ENCODE peak calls at places on chromosomes 4 and X, in five cellular contexts. P is NCI-H1417; T is central memory CD4-positive, alpha-beta T cell; B is stimulated activated effector memory CD8-positive, alpha-beta T cell treated with anti-CD3 and anti-CD28 coated beads, Interleukin-12 subunit alpha, Interleukin-12 subunit beta, amount 100 ng/mL, for 72 hours; O is erythroblast. M is an unnamed sample.

GRCh38 chr4:106301393-106302084 is 14.5 kb downstream of the TBCK start:
- DNase-seq in P (no peak), T (no peak), B (no peak), O (no peak), M (no peak)

GRCh38 chrX:69139516-69139915 is 25.7 kb downstream of the PJA1 start:
- DNase-seq in P (no peak), T (no peak), B (no peak), O (no peak), M (no peak)

GRCh38 chr4:3491681-3492405 is 28.7 kb downstream of the DOK7 start:
- DNase-seq in P (no peak), T (no peak), B (no peak), O (no peak), M (no peak)

GRCh38 chrX:110415440-110416167 is 57.0 kb downstream of the RTL9 start:
- DNase-seq in P (no peak), T (no peak), B (no peak), O (peak), M (no peak)

GRCh38 chr4:95415346-95415771 is 133.4 kb downstream of the UNC5C start:
- DNase-seq in P (no peak), T (no peak), B (no peak), O (no peak), M (no peak)

GRCh38 chr4:55107054-55107453 is 18.3 kb downstream of the KDR start:
- DNase-seq in P (no peak), T (no peak), B (no peak), O (no peak), M (no peak)

GRCh38 chr4:147492761-147493160 is 11.9 kb downstream of the EDNRA start:
- DNase-seq in P (no peak), T (no peak), B (no peak), O (no peak), M (no peak)

GRCh38 chrX:114134465-114134864 is 449.4 kb upstream of the HTR2C start:
- DNase-seq in P (no peak), T (no peak), B (no peak), O (no peak), M (no peak)

GRCh38 chrX:119885554-119886428 is 9.9 kb upstream of the AKAP14 start:
- DNase-seq in P (no peak), T (peak), B (no peak), O (peak), M (no peak)

GRCh38 chrX:14027511-14028019 is 2.1 kb downstream of the GEMIN8 start:
- DNase-seq in P (no peak), T (peak), B (no peak), O (peak), M (no peak)

GRCh38 chr4:6362896-6363295 is 93.2 kb downstream of the WFS1 start:
- DNase-seq in P (no peak), T (no peak), B (no peak), O (peak), M (no peak)

GRCh38 chr4:183192566-183192965 is 93.5 kb downstream of the WWC2 start:
- DNase-seq in P (no peak), T (no peak), B (no peak), O (no peak), M (no peak)

GRCh38 chr4:122663814-122664610 is 43.1 kb upstream of the IL21 start:
- DNase-seq in P (no peak), T (no peak), B (no peak), O (no peak), M (no peak)

GRCh38 chr4:170805352-170805751 is 715.6 kb upstream of the AADAT start:
- DNase-seq in P (no peak), T (no peak), B (no peak), O (no peak), M (no peak)

GRCh38 chr4:32161382-32161781 is 1441.2 kb downstream of the PCDH7 start:
- DNase-seq in P (no peak), T (no peak), B (no peak), O (no peak), M (no peak)

GRCh38 chrX:128846385-128846784 is 676.9 kb downstream of the SMARCA1 start:
- DNase-seq in P (no peak), T (no peak), B (no peak), O (no peak), M (no peak)

GRCh38 chr4:183905081-183905592 is at the start of gene STOX2:
- DNase-seq in P (peak), T (no peak), B (no peak), O (no peak), M (no peak)

GRCh38 chrX:22095306-22095705 is 63.2 kb downstream of the PHEX start:
- DNase-seq in P (no peak), T (no peak), B (no peak), O (no peak), M (no peak)

GRCh38 chrX:10620121-10620699 is at the start of gene MID1:
- DNase-seq in P (peak), T (no peak), B (no peak), O (no peak), M (no peak)

GRCh38 chr4:139295317-139296299 is 5.7 kb upstream of the NAA15 start:
- DNase-seq in P (peak), T (peak), B (peak), O (peak), M (peak)

GRCh38 chr4:3247399-3248177 is 1.4 kb upstream of the MSANTD1 start:
- DNase-seq in P (no peak), T (no peak), B (no peak), O (no peak), M (no peak)

GRCh38 chr4:152927737-152928136 is 8.4 kb upstream of the FHDC1 start:
- DNase-seq in P (peak), T (no peak), B (no peak), O (no peak), M (no peak)

GRCh38 chr4:6162885-6163284 is 37.5 kb downstream of the JAKMIP1 start:
- DNase-seq in P (no peak), T (no peak), B (no peak), O (no peak), M (no peak)

GRCh38 chr4:101944649-101945048 is 154.1 kb downstream of the BANK1 start:
- DNase-seq in P (peak), T (no peak), B (no peak), O (no peak), M (no peak)

GRCh38 chrX:31588355-31588754 is 516.5 kb upstream of the FTHL17 start:
- DNase-seq in P (no peak), T (no peak), B (no peak), O (no peak), M (no peak)

GRCh38 chr4:11765849-11766453 is 337.3 kb upstream of the HS3ST1 start:
- DNase-seq in P (peak), T (no peak), B (no peak), O (peak), M (peak)

GRCh38 chr4:47692691-47693090 is 145.2 kb downstream of the CORIN start:
- DNase-seq in P (no peak), T (no peak), B (no peak), O (no peak), M (no peak)

GRCh38 chrX:37796805-37797204 is 16.9 kb downstream of the CYBB start:
- DNase-seq in P (no peak), T (no peak), B (no peak), O (no peak), M (no peak)

GRCh38 chr4:142365386-142365785 is 480.7 kb downstream of the INPP4B start:
- DNase-seq in P (no peak), T (no peak), B (no peak), O (no peak), M (no peak)

GRCh38 chr4:103400405-103400804 is 202.3 kb upstream of the CENPE start:
- DNase-seq in P (no peak), T (no peak), B (no peak), O (no peak), M (no peak)

GRCh38 chr4:26779224-26779623 is 81.4 kb upstream of the STIM2 start:
- DNase-seq in P (no peak), T (no peak), B (no peak), O (no peak), M (no peak)

GRCh38 chrX:136525738-136526606 is 6.0 kb upstream of the VGLL1 start:
- DNase-seq in P (no peak), T (no peak), B (no peak), O (no peak), M (no peak)

GRCh38 chr4:123014038-123014437 is 91.6 kb upstream of the NUDT6 start:
- DNase-seq in P (no peak), T (no peak), B (no peak), O (no peak), M (no peak)

M was measured in CD4-positive, CD25-positive, alpha-beta regulatory T cell.